ENCODE peak calls at places on chromosomes 12 and 14, in four cellular contexts. S is activated naive CD4-positive, alpha-beta T cell; K is stimulated activated naive CD4-positive, alpha-beta T cell; R is A549. I is an unnamed sample.

GRCh38 chr14:68691031-68691864 is 101.6 kb downstream of the ZFP36L1 start:
- DNase-seq in R (no peak), K (no peak), S (no peak), I (no peak)

GRCh38 chr12:74581439-74581838 is 43.8 kb downstream of the ATXN7L3B start:
- DNase-seq in S (no peak), R (no peak), K (no peak), I (no peak)

GRCh38 chr14:64554551-64554950 is 4.8 kb downstream of the PPP1R36 start:
- DNase-seq in R (no peak), S (no peak), K (no peak), I (no peak)

GRCh38 chr12:81329088-81329487 is 251.2 kb downstream of the ACSS3 start:
- DNase-seq in K (no peak), S (no peak), R (no peak), I (no peak)

GRCh38 chr12:121217761-121218160 is 7.8 kb downstream of the P2RX4 start:
- DNase-seq in S (no peak), R (no peak), K (no peak), I (no peak)

GRCh38 chr12:67911293-67911637 is 78.0 kb upstream of the IFNG-AS1 start:
- DNase-seq in R (no peak), K (no peak), S (no peak), I (no peak)

GRCh38 chr12:80598004-80598606 is 109.3 kb upstream of the MYF6 start:
- DNase-seq in R (no peak), K (no peak), S (no peak), I (peak; percentile 16)

GRCh38 chr12:57474862-57475261 is 4.8 kb downstream of the ARHGAP9 start:
- DNase-seq in K (no peak), R (no peak), S (no peak), I (no peak)

GRCh38 chr12:95634622-95635621 is 83.6 kb upstream of the USP44 start:
- DNase-seq in K (no peak), R (no peak), S (no peak), I (no peak)

GRCh38 chr12:48286665-48287064 is 64.1 kb downstream of the ZNF641 start:
- DNase-seq in R (no peak), K (no peak), S (no peak), I (no peak)

GRCh38 chr12:112938751-112939150 is 477 bp downstream of the OAS3 start:
- DNase-seq in R (peak; percentile 24), S (no peak), K (no peak), I (no peak)

GRCh38 chr12:100141998-100142850 is 450 bp downstream of the BLTP3B start:
- DNase-seq in K (peak; percentile 34), R (no peak), S (peak; percentile 42), I (no peak)

GRCh38 chr14:103657466-103657865 is 28.5 kb downstream of the KLC1 start:
- DNase-seq in K (no peak), R (no peak), S (no peak), I (no peak)